ENCODE peak calls at places on chromosomes 7 and 10, in five cellular contexts. D is upper lobe of right lung, T is dorsolateral prefrontal cortex, Y is endothelial cell, N is retinal pigment epithelial cell. S is an unnamed sample.

GRCh38 chr10:124500767-124501166 is 39.1 kb downstream of the LHPP start:
- DNase-seq in D (no peak), T (no peak), Y (no peak), N (no peak), S (no peak)

GRCh38 chr10:306654-307185 is 171.5 kb downstream of the ZMYND11 start:
- DNase-seq in D (no peak), T (no peak), Y (no peak), N (no peak), S (no peak)

GRCh38 chr10:38600146-38600545 is 506.0 kb downstream of the ZNF37A start:
- DNase-seq in D (no peak), T (no peak), Y (no peak), N (no peak), S (no peak)

GRCh38 chr10:18219096-18219495 is 78.9 kb downstream of the CACNB2 start:
- DNase-seq in D (no peak), T (no peak), Y (no peak), N (no peak), S (no peak)

GRCh38 chr10:101123815-101124617 is 7.1 kb upstream of the TLX1 start:
- DNase-seq in D (peak), T (no peak), Y (no peak), N (no peak), S (no peak)

GRCh38 chr7:130444230-130444629 is 3.4 kb upstream of the CEP41 start:
- DNase-seq in D (no peak), T (no peak), Y (no peak), N (no peak), S (no peak)

GRCh38 chr10:53667063-53667462 is 894.5 kb upstream of the MBL2 start:
- DNase-seq in D (no peak), T (no peak), Y (no peak), N (no peak), S (no peak)

GRCh38 chr10:129642427-129642826 is 175.4 kb downstream of the MGMT start:
- DNase-seq in D (no peak), T (no peak), Y (no peak), N (no peak), S (no peak)

GRCh38 chr7:67406941-67407340 is 410.3 kb downstream of the TYW1 start:
- DNase-seq in D (no peak), T (no peak), Y (no peak), N (no peak), S (no peak)

GRCh38 chr10:12638103-12638502 is 288.8 kb downstream of the CAMK1D start:
- DNase-seq in D (no peak), T (no peak), Y (no peak), N (no peak), S (no peak)

GRCh38 chr10:132654708-132655661 is 117.4 kb downstream of the INPP5A start:
- DNase-seq in D (peak), T (peak), Y (peak), N (no peak), S (no peak)

GRCh38 chr7:155001756-155002410 is 1.0 kb downstream of the PAXIP1 start:
- DNase-seq in D (no peak), T (no peak), Y (no peak), N (no peak), S (no peak)

GRCh38 chr7:22364023-22364422 is 7.1 kb upstream of the RAPGEF5 start:
- DNase-seq in D (no peak), T (no peak), Y (no peak), N (no peak), S (no peak)

GRCh38 chr7:30652132-30652531 is 30.1 kb downstream of the CRHR2 start:
- DNase-seq in D (peak), T (no peak), Y (no peak), N (no peak), S (no peak)

GRCh38 chr10:30433286-30433778 is 652 bp upstream of the MAP3K8 start:
- DNase-seq in D (peak), T (no peak), Y (peak), N (no peak), S (peak)

GRCh38 chr10:28664369-28664740 is 13.0 kb upstream of the BAMBI start:
- DNase-seq in D (no peak), T (no peak), Y (no peak), N (no peak), S (no peak)

GRCh38 chr7:152617056-152617455 is 58.9 kb downstream of the XRCC2 start:
- DNase-seq in D (no peak), T (no peak), Y (no peak), N (no peak), S (no peak)

GRCh38 chr7:151400626-151401315 is 9.1 kb downstream of the WDR86 start:
- DNase-seq in D (peak), T (no peak), Y (no peak), N (no peak), S (no peak)

GRCh38 chr7:66950763-66951162 is 29.7 kb downstream of the TMEM248 start:
- DNase-seq in D (no peak), T (peak), Y (no peak), N (no peak), S (no peak)

GRCh38 chr7:84975586-84976185 is 211.2 kb downstream of the SEMA3D start:
- DNase-seq in D (no peak), T (no peak), Y (no peak), N (no peak), S (no peak)

GRCh38 chr10:49369216-49370162 is 26.4 kb downstream of the DRGX start:
- DNase-seq in D (peak), T (no peak), Y (no peak), N (no peak), S (no peak)

GRCh38 chr10:80408198-80409085 is at the start of gene PRXL2A:
- DNase-seq in D (peak), T (peak), Y (peak), N (no peak), S (peak)

GRCh38 chr10:80406249-80406648 is 2.1 kb upstream of the PRXL2A start:
- DNase-seq in D (no peak), T (no peak), Y (no peak), N (no peak), S (no peak)

GRCh38 chr10:80405636-80406035 is 2.7 kb upstream of the PRXL2A start:
- DNase-seq in D (no peak), T (no peak), Y (no peak), N (no peak), S (no peak)

GRCh38 chr10:80409121-80409520 is 770 bp downstream of the PRXL2A start:
- DNase-seq in D (no peak), T (peak), Y (no peak), N (no peak), S (no peak)

DNA sequence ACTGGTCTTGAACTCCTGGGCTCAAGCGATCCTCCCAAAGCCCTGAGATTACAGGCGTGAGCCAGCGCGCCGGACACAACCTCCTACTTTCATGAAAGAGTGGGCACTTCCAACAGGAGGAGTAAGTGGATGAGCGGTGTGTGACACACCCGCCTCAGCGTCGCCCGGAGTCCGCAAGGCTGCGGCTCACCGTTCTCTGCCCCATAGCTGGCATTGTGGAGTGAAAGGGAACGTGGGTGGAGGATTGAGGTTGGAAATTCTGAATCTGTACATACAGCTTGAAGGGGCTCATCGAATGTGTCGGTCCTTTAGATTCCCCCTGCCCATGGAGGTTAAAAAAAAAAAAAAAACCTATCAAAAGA is 534 bp upstream of the PRXL2A start:
- DNase-seq in D (peak), T (peak), Y (no peak), N (no peak), S (no peak)
- TF ChIP-seq CTCF in D (no peak), T (no peak), Y (no peak), N (no peak), S (no peak)

GRCh38 chr10:99711129-99711719 is 20.7 kb downstream of the COX15 start:
- DNase-seq in D (no peak), T (no peak), Y (peak), N (peak), S (no peak)
- TF ChIP-seq CTCF in D (peak), T (peak), Y (peak), N (peak), S (no peak)

GRCh38 chr7:75994388-75995051 is at the start of gene TMEM120A:
- DNase-seq in D (peak), T (peak), Y (peak), N (peak), S (peak)
- TF ChIP-seq CTCF in D (peak), T (peak), Y (no peak), N (no peak), S (no peak)

GRCh38 chr7:44346063-44346462 is 20.7 kb upstream of the CAMK2B start:
- DNase-seq in D (no peak), T (no peak), Y (no peak), N (no peak), S (no peak)

GRCh38 chr7:44353668-44354067 is 28.3 kb upstream of the CAMK2B start:
- DNase-seq in D (no peak), T (no peak), Y (no peak), N (no peak), S (no peak)

GRCh38 chr7:44348851-44349781 is 23.7 kb upstream of the CAMK2B start:
- DNase-seq in D (no peak), T (no peak), Y (no peak), N (peak), S (no peak)

GRCh38 chr7:44347546-44348114 is 22.2 kb upstream of the CAMK2B start:
- DNase-seq in D (no peak), T (no peak), Y (no peak), N (no peak), S (no peak)

GRCh38 chr7:44348300-44348699 is 22.9 kb upstream of the CAMK2B start:
- DNase-seq in D (no peak), T (no peak), Y (peak), N (peak), S (no peak)
- TF ChIP-seq CTCF in D (no peak), T (no peak), Y (no peak), N (peak), S (no peak)

GRCh38 chr7:100190059-100190711 is 12.5 kb downstream of the STAG3 start:
- DNase-seq in D (no peak), T (no peak), Y (no peak), N (no peak), S (no peak)
- TF ChIP-seq CTCF in D (peak), T (peak), Y (peak), N (peak), S (no peak)

DNA sequence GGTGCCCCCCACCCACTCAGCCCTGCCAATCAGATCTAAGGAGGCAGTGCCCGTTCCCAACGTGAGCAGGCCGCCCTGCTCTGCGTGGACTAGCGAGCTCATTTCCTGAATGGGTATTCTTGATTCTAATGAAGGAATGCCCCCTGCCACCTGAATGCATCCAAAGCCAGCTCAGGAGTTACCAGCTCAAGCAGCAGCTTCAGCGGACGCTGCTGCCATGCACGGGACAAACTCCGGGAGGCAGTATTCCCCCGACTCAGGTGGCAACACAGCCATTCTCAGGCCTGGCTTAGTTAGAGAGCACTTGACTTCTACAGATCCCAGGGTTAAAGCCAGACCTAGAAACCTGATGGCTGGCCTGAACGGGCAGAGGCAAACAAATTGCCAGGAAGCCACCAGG is 25.8 kb downstream of the PSAP start:
- DNase-seq in D (peak), T (no peak), Y (no peak), N (no peak), S (no peak)
- TF ChIP-seq CTCF in D (no peak), T (no peak), Y (no peak), N (no peak), S (no peak)

DNA sequence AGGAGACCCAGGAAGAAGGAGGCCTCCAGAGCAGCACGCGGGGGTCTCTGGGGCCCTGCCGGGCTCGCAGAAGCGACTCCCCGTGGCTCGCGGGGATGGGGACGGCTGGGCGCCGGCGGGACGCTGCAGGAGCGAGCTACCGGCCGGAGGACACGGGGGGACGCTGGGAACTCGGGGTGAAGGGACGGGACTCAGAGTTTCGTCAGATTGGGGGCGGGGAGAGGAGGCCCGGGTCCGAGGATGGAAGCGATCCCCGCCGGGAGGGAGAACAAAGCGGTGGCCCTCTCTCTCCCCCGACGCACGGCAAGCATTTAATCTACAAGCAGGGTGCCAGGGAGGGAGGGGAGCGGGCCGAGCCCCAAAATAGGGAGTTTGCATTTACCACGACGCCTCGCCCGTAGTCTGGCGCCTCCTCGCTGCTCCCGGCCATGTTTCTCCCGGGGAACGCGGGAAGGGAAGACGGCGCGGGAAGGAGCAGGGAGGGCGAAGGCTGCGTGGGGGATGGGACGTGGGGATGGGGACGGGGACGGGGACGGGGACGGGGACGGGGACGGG is at the start of gene PRTFDC1:
- DNase-seq in D (peak), T (peak), Y (peak), N (no peak), S (no peak)
- TF ChIP-seq CTCF in D (no peak), T (no peak), Y (no peak), N (peak), S (no peak)

DNA sequence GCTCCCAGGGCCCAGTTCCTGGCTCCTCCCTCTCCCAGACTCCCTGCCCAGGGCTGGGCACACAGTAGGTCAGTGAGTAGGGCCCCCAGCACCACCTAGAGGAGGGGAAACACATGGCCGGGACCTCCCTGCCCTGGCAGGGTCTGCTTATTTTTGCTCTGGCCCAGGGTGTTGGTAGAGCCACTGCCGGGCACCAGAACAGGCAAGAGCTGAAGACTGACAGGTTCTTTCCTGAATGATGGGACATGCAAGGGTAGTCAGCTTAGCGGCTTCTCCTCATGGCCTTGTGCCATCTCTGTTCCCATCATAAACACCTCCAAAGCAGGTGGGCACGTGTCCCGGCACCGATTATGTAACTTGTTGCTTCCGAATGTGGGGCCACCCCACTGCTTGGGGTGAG is 86.5 kb downstream of the NEURL1 start:
- DNase-seq in D (no peak), T (no peak), Y (no peak), N (no peak), S (no peak)
- TF ChIP-seq CTCF in D (no peak), T (no peak), Y (no peak), N (no peak), S (no peak)

S was measured in omental fat pad.